ENCODE peak calls at places on chromosomes 11 and 22, in six cellular contexts. One of them, this sample, is unnamed.

GRCh38 chr11:134224710-134225662 is 515 bp downstream of the VPS26B start:
- DNase-seq in HEK293T: peak; percentile 47
- DNase-seq in iris pigment epithelial cell: peak; percentile 22
- DNase-seq in skeletal muscle cell: no peak
- DNase-seq in frontal cortex: peak; percentile 56
- DNase-seq in heart left ventricle: peak; percentile 78
- DNase-seq in this sample: peak; percentile 45

GRCh38 chr22:44880588-44881245 is 128.3 kb downstream of the ARHGAP8 start:
- DNase-seq in frontal cortex: no peak
- DNase-seq in iris pigment epithelial cell: no peak
- DNase-seq in HEK293T: no peak
- DNase-seq in skeletal muscle cell: no peak
- DNase-seq in heart left ventricle: no peak
- DNase-seq in this sample: no peak

GRCh38 chr22:19811811-19812771 is 42.6 kb downstream of the GNB1L start:
- DNase-seq in HEK293T: no peak
- DNase-seq in frontal cortex: peak; percentile 50
- DNase-seq in iris pigment epithelial cell: no peak
- DNase-seq in skeletal muscle cell: no peak
- DNase-seq in heart left ventricle: no peak
- DNase-seq in this sample: no peak

GRCh38 chr11:47991266-47991830 is 11.0 kb downstream of the PTPRJ start:
- DNase-seq in HEK293T: no peak
- DNase-seq in skeletal muscle cell: no peak
- DNase-seq in frontal cortex: no peak
- DNase-seq in iris pigment epithelial cell: no peak
- DNase-seq in heart left ventricle: peak; percentile 33
- DNase-seq in this sample: no peak

GRCh38 chr11:61720597-61720996 is 31.8 kb upstream of the MYRF start:
- DNase-seq in frontal cortex: no peak
- DNase-seq in iris pigment epithelial cell: no peak
- DNase-seq in skeletal muscle cell: no peak
- DNase-seq in HEK293T: no peak
- DNase-seq in heart left ventricle: no peak
- DNase-seq in this sample: no peak

GRCh38 chr11:93198221-93198650 is 445 bp upstream of the SLC36A4 start:
- DNase-seq in iris pigment epithelial cell: peak; percentile 55
- DNase-seq in skeletal muscle cell: peak; percentile 6
- DNase-seq in frontal cortex: no peak
- DNase-seq in heart left ventricle: no peak
- DNase-seq in HEK293T: no peak
- DNase-seq in this sample: no peak

GRCh38 chr22:47570851-47571250 is 808.4 kb downstream of the TBC1D22A start:
- DNase-seq in heart left ventricle: no peak
- DNase-seq in skeletal muscle cell: no peak
- DNase-seq in frontal cortex: no peak
- DNase-seq in HEK293T: no peak
- DNase-seq in iris pigment epithelial cell: no peak
- DNase-seq in this sample: no peak

GRCh38 chr22:42743501-42743991 is 22.9 kb upstream of the A4GALT start:
- DNase-seq in frontal cortex: no peak
- DNase-seq in iris pigment epithelial cell: no peak
- DNase-seq in skeletal muscle cell: peak; percentile 88
- DNase-seq in heart left ventricle: peak; percentile 93
- DNase-seq in HEK293T: no peak
- DNase-seq in this sample: no peak

GRCh38 chr22:49205401-49205800 is 622.3 kb downstream of the BRD1 start:
- DNase-seq in HEK293T: no peak
- DNase-seq in frontal cortex: no peak
- DNase-seq in heart left ventricle: peak; percentile 1
- DNase-seq in iris pigment epithelial cell: no peak
- DNase-seq in skeletal muscle cell: no peak
- DNase-seq in this sample: no peak

GRCh38 chr22:27801616-27802388 is at the start of gene MN1:
- DNase-seq in heart left ventricle: peak; percentile 73
- DNase-seq in HEK293T: peak; percentile 77
- DNase-seq in iris pigment epithelial cell: peak; percentile 55
- DNase-seq in skeletal muscle cell: no peak
- DNase-seq in frontal cortex: peak; percentile 78
- DNase-seq in this sample: peak; percentile 35

GRCh38 chr11:65366340-65366773 is 11.8 kb downstream of the TIGD3 start:
- DNase-seq in iris pigment epithelial cell: peak; percentile 79
- DNase-seq in skeletal muscle cell: peak; percentile 39
- DNase-seq in heart left ventricle: no peak
- DNase-seq in HEK293T: peak; percentile 85
- DNase-seq in frontal cortex: peak; percentile 89
- DNase-seq in this sample: no peak

This sample was measured in amygdala.